ENCODE peak calls at places on chromosomes 13 and 19, in six cellular contexts. One of them, this sample, is unnamed.

GRCh38 chr19:11138659-11139526 is 16.7 kb downstream of the SPC24 start:
- DNase-seq in HepG2: peak
- DNase-seq in GM12892: no peak
- DNase-seq in H1: peak
- DNase-seq in K562: peak
- DNase-seq in GM12878: no peak
- DNase-seq in this sample: no peak

GRCh38 chr13:99796175-99796819 is 175.3 kb downstream of the ZIC5 start:
- DNase-seq in HepG2: peak
- DNase-seq in GM12892: no peak
- DNase-seq in H1: peak
- DNase-seq in K562: peak
- DNase-seq in GM12878: no peak
- DNase-seq in this sample: peak

GRCh38 chr13:101453784-101454201 is 1.3 kb downstream of the ITGBL1 start:
- DNase-seq in HepG2: no peak
- DNase-seq in GM12892: peak
- DNase-seq in H1: no peak
- DNase-seq in K562: no peak
- DNase-seq in GM12878: no peak
- DNase-seq in this sample: no peak

GRCh38 chr19:2239771-2240770 is 3.4 kb downstream of the SF3A2 start:
- DNase-seq in HepG2: no peak
- DNase-seq in GM12892: no peak
- DNase-seq in H1: no peak
- DNase-seq in K562: peak
- DNase-seq in GM12878: no peak
- DNase-seq in this sample: no peak

GRCh38 chr13:66427330-66427990 is 802.7 kb downstream of the PCDH9 start:
- DNase-seq in HepG2: no peak
- DNase-seq in GM12892: no peak
- DNase-seq in H1: no peak
- DNase-seq in K562: no peak
- DNase-seq in GM12878: no peak
- DNase-seq in this sample: no peak

GRCh38 chr19:4456566-4456842 is 1.1 kb downstream of the UBXN6 start:
- DNase-seq in HepG2: no peak
- DNase-seq in GM12892: peak
- DNase-seq in H1: no peak
- DNase-seq in K562: no peak
- DNase-seq in GM12878: no peak
- DNase-seq in this sample: peak

GRCh38 chr13:19860884-19861655 is 2.4 kb downstream of the ZMYM5 start:
- DNase-seq in HepG2: peak
- DNase-seq in GM12892: no peak
- DNase-seq in H1: no peak
- DNase-seq in K562: no peak
- DNase-seq in GM12878: no peak
- DNase-seq in this sample: no peak

GRCh38 chr13:72204291-72204690 is 337.3 kb upstream of the DACH1 start:
- DNase-seq in HepG2: no peak
- DNase-seq in GM12892: no peak
- DNase-seq in H1: no peak
- DNase-seq in K562: no peak
- DNase-seq in GM12878: no peak
- DNase-seq in this sample: no peak

GRCh38 chr19:35154535-35155406 is at the start of gene FXYD5:
- DNase-seq in HepG2: no peak
- DNase-seq in GM12892: peak
- DNase-seq in H1: peak
- DNase-seq in K562: peak
- DNase-seq in GM12878: no peak
- DNase-seq in this sample: peak

GRCh38 chr19:3387645-3388589 is 21.5 kb downstream of the NFIC start:
- DNase-seq in HepG2: no peak
- DNase-seq in GM12892: no peak
- DNase-seq in H1: no peak
- DNase-seq in K562: no peak
- DNase-seq in GM12878: no peak
- DNase-seq in this sample: no peak

GRCh38 chr19:6324757-6325156 is 8.7 kb downstream of the ACER1 start:
- DNase-seq in HepG2: no peak
- DNase-seq in GM12892: no peak
- DNase-seq in H1: no peak
- DNase-seq in K562: no peak
- DNase-seq in GM12878: no peak
- DNase-seq in this sample: no peak

GRCh38 chr13:99342723-99343315 is 35.6 kb upstream of the GPR183 start:
- DNase-seq in HepG2: no peak
- DNase-seq in GM12892: no peak
- DNase-seq in H1: peak
- DNase-seq in K562: no peak
- DNase-seq in GM12878: no peak
- DNase-seq in this sample: no peak

GRCh38 chr19:2503521-2504109 is 27.7 kb downstream of the GADD45B start:
- DNase-seq in HepG2: no peak
- DNase-seq in GM12892: no peak
- DNase-seq in H1: no peak
- DNase-seq in K562: peak
- DNase-seq in GM12878: no peak
- DNase-seq in this sample: no peak

GRCh38 chr19:15696654-15697194 is 23.8 kb downstream of the CYP4F12 start:
- DNase-seq in HepG2: no peak
- DNase-seq in GM12892: no peak
- DNase-seq in H1: no peak
- DNase-seq in K562: no peak
- DNase-seq in GM12878: no peak
- DNase-seq in this sample: no peak

GRCh38 chr19:610071-610800 is 20.6 kb downstream of the HCN2 start:
- DNase-seq in HepG2: no peak
- DNase-seq in GM12892: no peak
- DNase-seq in H1: no peak
- DNase-seq in K562: no peak
- DNase-seq in GM12878: no peak
- DNase-seq in this sample: no peak

DNA sequence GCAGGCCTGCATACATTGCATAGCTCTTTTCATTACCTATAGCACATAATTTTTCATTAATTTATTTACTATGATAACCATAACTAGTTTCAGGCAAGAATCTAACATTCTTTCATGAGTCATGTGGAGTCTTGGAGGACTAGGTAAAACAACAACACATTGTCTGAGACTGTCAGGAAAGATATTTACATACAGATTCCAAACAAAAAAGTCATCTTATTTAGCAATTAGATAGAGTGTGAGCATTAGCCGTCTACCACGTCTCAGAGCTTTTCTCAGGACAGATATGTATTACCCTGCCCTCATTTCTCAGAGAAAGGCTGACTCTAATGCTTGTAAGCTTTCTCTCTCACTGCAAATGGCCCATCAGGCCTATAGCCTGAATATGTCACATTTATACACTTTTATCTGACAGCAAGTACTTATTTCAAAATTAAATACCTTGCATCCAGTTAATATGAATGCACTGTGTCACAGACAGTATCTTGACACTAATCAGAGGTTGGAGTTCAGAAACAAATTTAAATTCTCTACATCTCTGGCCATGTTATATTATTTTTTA is 312.1 kb upstream of the PCDH20 start:
- DNase-seq in HepG2: no peak
- DNase-seq in GM12892: no peak
- DNase-seq in H1: no peak
- DNase-seq in K562: no peak
- DNase-seq in GM12878: no peak
- DNase-seq in this sample: no peak
- TF ChIP-seq TAF1 in HepG2: no peak
- TF ChIP-seq TAF1 in GM12892: no peak
- TF ChIP-seq TAF1 in H1: no peak
- TF ChIP-seq TAF1 in K562: no peak
- TF ChIP-seq TAF1 in GM12878: no peak
- TF ChIP-seq TAF1 in this sample: no peak

DNA sequence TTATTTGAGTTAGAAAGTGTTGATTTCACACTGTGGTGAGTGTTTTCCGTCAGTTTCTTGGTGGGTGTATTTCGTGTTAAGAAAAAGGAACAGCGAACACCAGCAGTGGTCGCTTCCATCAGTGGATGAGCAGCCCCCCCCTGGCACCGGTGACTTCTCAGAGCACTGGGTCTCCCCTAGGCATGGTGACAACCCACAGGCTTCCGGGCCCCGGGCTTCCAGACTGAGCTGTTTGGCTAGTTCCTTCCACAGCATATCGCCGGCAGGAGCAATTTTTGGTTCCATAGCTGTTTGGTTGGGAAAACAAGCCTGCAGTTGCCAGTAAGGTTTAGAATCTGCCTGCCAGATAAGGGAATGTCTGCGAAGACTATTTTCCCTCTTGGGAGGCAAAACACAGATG is 18.8 kb upstream of the ZNF536 start:
- DNase-seq in HepG2: no peak
- DNase-seq in GM12892: no peak
- DNase-seq in H1: no peak
- DNase-seq in K562: no peak
- DNase-seq in GM12878: no peak
- DNase-seq in this sample: no peak
- TF ChIP-seq POLR2A in HepG2: no peak
- TF ChIP-seq POLR2A in GM12892: no peak
- TF ChIP-seq POLR2A in H1: no peak
- TF ChIP-seq POLR2A in K562: no peak
- TF ChIP-seq POLR2A in GM12878: no peak
- TF ChIP-seq POLR2A in this sample: no peak

GRCh38 chr13:44549461-44549860 is 26.7 kb downstream of the TSC22D1 start:
- DNase-seq in HepG2: no peak
- DNase-seq in GM12892: no peak
- DNase-seq in H1: no peak
- DNase-seq in K562: no peak
- DNase-seq in GM12878: no peak
- DNase-seq in this sample: no peak
- TF ChIP-seq TAF1 in HepG2: no peak
- TF ChIP-seq TAF1 in GM12892: no peak
- TF ChIP-seq TAF1 in H1: no peak
- TF ChIP-seq TAF1 in K562: no peak
- TF ChIP-seq TAF1 in GM12878: no peak
- TF ChIP-seq TAF1 in this sample: no peak

DNA sequence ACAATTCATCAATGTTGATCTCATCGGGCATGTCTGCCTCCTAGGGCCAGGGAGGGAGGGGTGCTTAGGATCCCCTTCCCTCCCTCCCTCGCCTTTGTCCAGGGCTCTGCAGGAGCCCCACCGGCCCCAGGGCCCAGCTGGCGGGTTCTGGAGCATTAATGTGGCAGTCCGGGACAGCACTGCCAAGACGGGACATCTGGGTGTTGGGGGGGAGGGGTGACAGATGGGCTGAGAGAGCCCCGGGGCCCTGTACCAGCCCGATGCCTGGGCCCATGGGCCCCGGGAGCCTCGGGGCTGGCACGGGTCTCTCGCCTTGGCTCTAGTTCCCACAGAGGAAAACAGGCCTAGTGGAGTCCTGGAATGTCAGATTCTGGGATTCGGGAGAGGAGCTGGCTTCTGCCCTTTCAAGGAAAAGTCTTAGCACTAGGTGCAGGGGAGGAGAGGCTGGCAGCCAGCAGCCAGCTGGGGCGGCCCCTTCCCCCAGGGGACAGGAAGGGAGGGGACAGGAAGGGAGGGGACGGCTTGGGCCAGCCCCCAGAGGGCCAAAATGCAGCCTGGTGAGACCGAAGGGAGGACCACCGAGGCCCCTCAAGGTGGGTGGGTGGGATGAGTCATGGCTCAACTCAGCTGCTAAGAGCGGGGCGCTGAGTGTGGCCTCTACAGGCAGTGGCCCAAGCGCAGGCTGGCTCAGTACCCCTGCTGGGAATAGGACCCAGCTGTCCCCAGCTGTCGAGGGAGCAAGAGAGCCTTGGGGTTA is 3.1 kb downstream of the PPP1R14A start:
- DNase-seq in HepG2: no peak
- DNase-seq in GM12892: no peak
- DNase-seq in H1: no peak
- DNase-seq in K562: no peak
- DNase-seq in GM12878: no peak
- DNase-seq in this sample: no peak
- TF ChIP-seq POLR2A in HepG2: no peak
- TF ChIP-seq POLR2A in GM12892: no peak
- TF ChIP-seq POLR2A in H1: no peak
- TF ChIP-seq POLR2A in K562: no peak
- TF ChIP-seq POLR2A in GM12878: no peak
- TF ChIP-seq POLR2A in this sample: no peak

DNA sequence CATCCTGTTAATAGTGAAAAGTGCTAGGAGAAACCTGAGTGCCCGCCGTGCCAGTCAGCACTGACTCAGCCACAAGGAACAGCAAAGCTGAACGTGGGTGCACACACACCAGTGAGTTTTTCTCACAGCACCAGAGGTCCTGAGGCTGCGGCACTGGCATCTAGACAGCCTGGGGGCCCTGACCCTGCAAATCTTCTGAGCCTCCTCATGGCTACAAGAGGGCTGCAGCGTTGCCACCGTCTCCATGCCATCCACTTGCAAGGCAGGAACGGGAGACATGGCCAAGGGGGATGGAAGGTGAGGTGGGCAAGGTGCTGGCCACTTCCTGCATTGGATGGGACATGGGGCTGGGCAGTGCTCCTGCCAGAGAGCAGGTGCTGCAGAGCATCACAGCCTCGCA is 211.2 kb upstream of the SOX1 start:
- DNase-seq in HepG2: no peak
- DNase-seq in GM12892: no peak
- DNase-seq in H1: peak
- DNase-seq in K562: no peak
- DNase-seq in GM12878: no peak
- DNase-seq in this sample: no peak
- TF ChIP-seq TAF1 in HepG2: no peak
- TF ChIP-seq TAF1 in GM12892: no peak
- TF ChIP-seq TAF1 in H1: no peak
- TF ChIP-seq TAF1 in K562: no peak
- TF ChIP-seq TAF1 in GM12878: no peak
- TF ChIP-seq TAF1 in this sample: no peak